ENCODE peak calls at places on chromosome 9, in seven cellular contexts. Q is K562, H is SK-N-SH, R is HepG2, Y is H1, C is HCT116, V is GM12878. L is an unnamed sample.
A peak's percentile ranks its signal among the peaks of the same experiment; 100 is the strongest.

GRCh38 chr9:124110307-124110915 is 98.8 kb downstream of the LHX2 start:
- DNase-seq in C (no peak), Q (peak; percentile 69), Y (peak; percentile 91), H (no peak), R (peak; percentile 33), V (no peak), L (peak; percentile 93)

GRCh38 chr9:94913550-94913949 is 187.1 kb downstream of the AOPEP start:
- DNase-seq in Q (no peak), R (peak; percentile 33), H (no peak), Y (no peak), C (no peak), V (no peak), L (no peak)

GRCh38 chr9:112020680-112021596 is 124.3 kb downstream of the UGCG start:
- DNase-seq in Q (no peak), Y (no peak), R (peak; percentile 13), C (peak; percentile 19), H (no peak), V (peak; percentile 80), L (no peak)

GRCh38 chr9:106883626-106884190 is 20.7 kb downstream of the ZNF462 start:
- DNase-seq in V (no peak), Y (no peak), R (no peak), C (no peak), Q (no peak), H (no peak), L (peak; percentile 50)

GRCh38 chr9:81264516-81264915 is 424.8 kb downstream of the TLE1 start:
- DNase-seq in R (no peak), Q (no peak), C (no peak), Y (no peak), H (peak; percentile 58), V (no peak), L (no peak)

GRCh38 chr9:87567566-87567965 is 69.9 kb downstream of the DAPK1 start:
- DNase-seq in R (no peak), C (no peak), Q (peak; percentile 28), Y (no peak), H (no peak), V (no peak), L (no peak)

GRCh38 chr9:22010881-22011625 is 1.9 kb upstream of the CDKN2B start:
- DNase-seq in V (no peak), R (peak; percentile 20), H (no peak), Y (peak; percentile 78), C (no peak), Q (no peak), L (no peak)

GRCh38 chr9:2029666-2030170 is 14.6 kb downstream of the SMARCA2 start:
- DNase-seq in C (no peak), V (no peak), R (no peak), Y (no peak), Q (no peak), H (peak; percentile 20), L (no peak)

DNA sequence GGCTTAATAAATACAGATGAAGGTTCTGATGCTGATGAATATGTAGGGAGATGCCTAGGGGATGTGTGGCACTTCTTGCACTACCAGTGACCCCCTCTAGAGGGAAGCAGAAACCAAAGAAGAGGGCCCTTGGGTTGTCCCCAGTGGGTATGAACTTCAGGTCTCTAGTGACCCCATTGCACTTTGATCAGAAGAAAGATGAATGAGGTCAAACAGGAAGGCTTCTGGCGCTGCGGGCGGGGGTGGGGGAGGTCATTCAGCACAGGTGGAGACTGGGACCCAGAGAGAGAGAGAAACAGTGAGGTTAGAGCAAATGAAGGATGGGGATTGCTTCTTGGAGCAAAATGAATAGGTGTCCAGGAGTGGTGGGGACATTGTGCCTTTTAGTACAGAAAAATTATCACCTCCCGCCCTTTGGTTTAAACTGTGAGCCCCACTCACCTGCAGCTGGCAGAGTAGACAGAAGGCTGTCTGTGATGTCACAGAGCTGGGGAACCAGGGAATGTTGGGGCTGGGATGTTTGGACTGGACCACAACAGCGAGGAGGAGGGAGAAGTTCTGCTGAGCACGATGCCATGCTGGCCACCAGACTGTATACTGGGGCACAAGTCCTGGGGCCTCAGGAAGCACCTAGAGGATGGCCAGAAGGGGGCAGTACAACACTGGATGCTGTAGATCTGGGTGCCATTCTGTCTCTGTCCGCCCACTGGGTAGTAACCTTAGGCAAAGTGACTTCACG is at the start of gene TEX48:
- DNase-seq in Y (peak; percentile 84), R (peak; percentile 80), H (peak; percentile 64), C (peak; percentile 78), Q (peak; percentile 74), V (peak; percentile 19), L (peak; percentile 87)
- TF ChIP-seq JUND in Y (no peak), R (no peak), H (no peak), C (no peak), Q (no peak), V (no peak), L (no peak)

GRCh38 chr9:70470050-70471015 is 55.9 kb upstream of the KLF9 start:
- DNase-seq in R (peak; percentile 90), C (no peak), H (no peak), V (no peak), Y (no peak), Q (no peak), L (no peak)
- TF ChIP-seq JUND in R (no peak), C (no peak), H (no peak), V (no peak), Y (no peak), Q (no peak), L (no peak)

GRCh38 chr9:135106551-135107270 is 19.2 kb downstream of the OLFM1 start:
- DNase-seq in R (no peak), V (no peak), H (no peak), C (no peak), Q (no peak), Y (no peak), L (no peak)

GRCh38 chr9:135107592-135108235 is 20.2 kb downstream of the OLFM1 start:
- DNase-seq in Y (no peak), R (no peak), V (no peak), C (no peak), H (no peak), Q (no peak), L (no peak)

GRCh38 chr9:135110416-135110815 is 22.9 kb downstream of the OLFM1 start:
- DNase-seq in Y (no peak), H (no peak), R (no peak), C (no peak), V (no peak), Q (no peak), L (no peak)

GRCh38 chr9:135109650-135110049 is 22.2 kb downstream of the OLFM1 start:
- DNase-seq in Q (no peak), Y (no peak), R (no peak), V (no peak), C (no peak), H (no peak), L (no peak)

GRCh38 chr9:135108801-135109500 is 21.5 kb downstream of the OLFM1 start:
- DNase-seq in R (no peak), V (no peak), Y (no peak), Q (no peak), H (no peak), C (no peak), L (no peak)
- TF ChIP-seq JUND in R (no peak), V (no peak), Y (no peak), Q (no peak), H (no peak), C (no peak), L (no peak)

DNA sequence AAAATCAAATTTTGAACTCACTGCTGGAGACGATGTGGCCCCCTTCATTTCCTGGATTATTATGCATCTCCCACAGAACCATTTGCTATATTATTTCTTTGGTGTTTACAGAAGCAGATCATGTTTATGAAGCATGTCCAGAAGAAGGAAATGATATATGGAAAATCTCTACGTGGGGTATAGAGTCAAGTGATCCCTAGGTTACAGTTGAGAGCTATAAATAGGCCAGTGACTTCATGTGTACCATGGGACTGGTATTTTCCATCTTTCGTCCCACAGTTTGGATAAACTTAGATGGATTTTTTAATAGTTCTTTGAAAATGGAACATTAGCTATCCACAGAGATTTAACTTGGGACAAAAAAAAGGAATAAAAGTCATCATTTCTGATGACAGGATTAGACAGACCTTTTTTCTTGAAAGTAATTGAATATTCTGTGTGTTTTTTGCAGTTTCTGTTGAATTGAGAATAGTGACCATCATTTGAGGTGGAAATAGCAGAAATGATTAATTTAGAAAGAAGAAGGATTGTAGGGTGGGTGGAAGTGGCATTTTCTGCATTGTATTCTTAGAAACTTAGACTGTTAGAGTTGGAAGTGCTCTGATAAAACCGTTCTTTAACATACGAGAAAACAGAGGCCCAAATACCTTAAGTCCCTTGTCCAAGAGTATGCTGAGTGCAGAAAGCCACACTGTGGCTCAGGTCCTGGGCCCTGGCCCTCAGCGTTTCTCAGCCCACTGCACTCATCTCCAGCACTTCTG is 136.4 kb downstream of the PIP5K1B start:
- DNase-seq in V (no peak), Y (no peak), Q (no peak), R (no peak), C (no peak), H (no peak), L (no peak)
- TF ChIP-seq JUND in V (no peak), Y (no peak), Q (no peak), R (no peak), C (no peak), H (no peak), L (no peak)

GRCh38 chr9:14056235-14056930 is 257.6 kb downstream of the NFIB start:
- DNase-seq in H (no peak), R (no peak), V (no peak), Y (no peak), Q (peak; percentile 7), C (no peak), L (no peak)
- TF ChIP-seq JUND in H (peak; percentile 11), R (no peak), V (no peak), Y (no peak), Q (no peak), C (no peak), L (no peak)

DNA sequence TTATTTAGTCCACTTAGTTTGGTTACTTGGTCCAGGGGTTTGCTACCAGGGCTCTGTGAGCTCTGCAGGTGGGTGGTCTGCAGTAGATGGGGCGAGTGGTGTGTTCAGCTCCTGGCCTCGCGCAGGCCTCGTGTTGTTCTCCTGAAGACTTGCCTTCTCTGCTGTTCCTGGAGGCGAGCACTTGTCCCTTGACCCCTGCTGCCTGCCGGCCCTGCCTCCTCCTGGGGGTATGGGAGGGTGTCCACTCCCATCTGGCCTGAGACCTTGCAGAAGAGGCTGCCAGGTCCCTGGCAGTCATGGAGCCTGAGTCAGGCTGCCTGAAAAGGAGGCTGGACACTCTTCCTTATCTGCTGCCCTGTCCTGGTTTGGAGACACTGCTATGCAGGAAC is 137.0 kb downstream of the CACNA1B start:
- DNase-seq in H (no peak), V (no peak), C (no peak), R (no peak), Q (no peak), Y (no peak), L (no peak)
- TF ChIP-seq JUND in H (no peak), V (no peak), C (no peak), R (no peak), Q (no peak), Y (no peak), L (no peak)

GRCh38 chr9:110452227-110452801 is 114.7 kb upstream of the TXNDC8 start:
- DNase-seq in Q (no peak), Y (no peak), C (no peak), H (no peak), V (no peak), R (no peak), L (peak; percentile 64)
- TF ChIP-seq JUND in Q (no peak), Y (no peak), C (no peak), H (no peak), V (no peak), R (no peak), L (no peak)

L was measured in T47D.